ENCODE peak calls at places on chromosomes 11 and 22, in six cellular contexts. C is psoas muscle, H is GM23338, Y is pancreas, I is fibroblast of lung, N is lung. J is an unnamed sample.

GRCh38 chr22:27625769-27626674 is 175.5 kb downstream of the MN1 start:
- DNase-seq in Y (no peak), C (no peak), N (no peak), I (no peak), H (no peak), J (no peak)

GRCh38 chr11:5622802-5623201 is 2.0 kb upstream of the TRIM34 start:
- DNase-seq in Y (no peak), H (no peak), I (no peak), N (no peak), C (no peak), J (no peak)

GRCh38 chr11:60625262-60625661 is 74.2 kb upstream of the MS4A8 start:
- DNase-seq in H (peak; percentile 75), Y (no peak), I (peak; percentile 2), N (no peak), C (no peak), J (no peak)

GRCh38 chr22:44266811-44267760 is 45.7 kb downstream of the SHISAL1 start:
- DNase-seq in I (no peak), H (no peak), Y (no peak), C (no peak), N (no peak), J (no peak)

GRCh38 chr22:46287873-46288751 is 8.6 kb upstream of the GTSE1 start:
- DNase-seq in Y (no peak), N (peak; percentile 54), C (peak; percentile 49), I (no peak), H (no peak), J (no peak)

GRCh38 chr11:104529213-104529612 is 365.3 kb upstream of the PDGFD start:
- DNase-seq in Y (no peak), I (peak; percentile 39), N (no peak), C (no peak), H (no peak), J (no peak)

GRCh38 chr11:64298966-64299846 is 952 bp upstream of the CATSPERZ start:
- DNase-seq in C (peak; percentile 73), N (no peak), I (no peak), H (peak; percentile 40), Y (peak; percentile 81), J (no peak)

GRCh38 chr11:11844272-11844671 is 2.5 kb downstream of the USP47 start:
- DNase-seq in N (no peak), I (no peak), H (no peak), Y (no peak), C (no peak), J (no peak)

GRCh38 chr22:41899110-41899509 is 15.8 kb downstream of the SHISA8 start:
- DNase-seq in N (no peak), C (no peak), H (no peak), I (no peak), Y (no peak), J (no peak)

DNA sequence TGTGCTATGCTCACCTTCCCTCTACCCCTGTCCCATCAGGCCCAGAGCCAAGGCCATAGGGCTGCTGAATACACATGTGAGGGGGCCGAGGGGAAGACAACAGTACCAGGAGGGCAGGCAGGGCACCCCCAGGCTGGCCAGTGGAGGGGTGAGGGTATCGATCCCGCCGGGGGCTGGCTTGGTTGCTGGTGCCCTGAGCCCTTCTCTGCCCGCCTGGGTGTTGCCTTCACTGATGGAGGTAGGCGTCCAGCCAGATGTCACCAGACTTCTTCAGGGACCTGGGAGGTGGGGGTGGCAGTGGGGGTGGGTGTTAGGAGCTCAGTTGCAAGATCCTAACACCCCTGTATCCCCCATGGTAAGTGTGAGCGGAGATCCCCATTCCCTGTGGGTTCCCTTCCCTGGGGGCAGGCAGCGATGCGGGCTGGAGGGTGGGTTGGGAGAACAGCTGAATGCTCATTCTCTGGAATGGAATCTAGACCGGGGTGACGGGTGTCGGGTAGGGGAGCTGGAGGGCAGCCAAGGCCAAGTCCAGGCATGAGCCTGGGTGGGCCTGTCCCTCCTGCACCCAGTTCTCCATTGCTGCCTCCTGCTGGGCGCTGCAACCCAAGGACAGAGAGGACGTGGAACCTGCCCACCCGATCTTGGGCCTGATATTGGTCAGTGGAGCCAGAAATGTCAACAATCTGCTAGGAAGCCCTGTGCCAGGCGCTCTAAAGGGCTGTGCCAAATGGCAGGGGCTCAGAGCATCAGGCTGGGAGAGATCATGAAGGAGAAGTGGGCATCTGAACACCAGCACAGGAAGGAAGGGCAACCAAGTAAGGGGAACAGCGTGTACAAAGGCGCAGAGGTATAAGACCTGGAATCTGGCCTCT is 17.5 kb downstream of the FADS3 start:
- DNase-seq in N (no peak), C (no peak), I (no peak), H (no peak), Y (no peak), J (no peak)
- TF ChIP-seq CTCF in N (no peak), C (no peak), I (no peak), H (no peak), Y (no peak), J (peak; percentile 1)

DNA sequence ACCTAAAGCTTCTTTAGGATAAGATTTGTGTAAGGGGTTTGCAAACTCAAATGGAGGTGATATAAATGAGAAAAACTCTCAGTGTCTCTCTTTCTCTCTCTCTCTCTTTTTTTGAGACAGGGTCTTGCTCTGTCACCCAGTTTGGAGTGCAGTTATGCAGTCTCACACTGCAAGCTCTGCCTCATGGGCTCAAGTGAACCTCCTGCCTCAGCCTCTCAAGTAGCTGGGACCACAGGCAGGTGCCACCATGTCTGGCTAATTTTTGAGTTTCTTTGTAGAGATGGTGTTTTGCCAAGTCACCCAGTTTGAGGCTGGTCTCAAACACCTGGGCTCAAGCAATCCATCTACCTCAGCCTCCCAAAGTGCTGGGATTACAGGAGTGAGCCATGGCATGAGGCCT is 2.9 kb downstream of the BIRC3 start:
- DNase-seq in C (no peak), N (no peak), Y (no peak), H (no peak), I (no peak), J (no peak)
- H3K27ac ChIP-seq in C (no peak overlapping the region), N (peak overlapping the region; percentile 39), Y (no peak overlapping the region), H (no peak overlapping the region), I (no peak overlapping the region), J (no peak overlapping the region)

GRCh38 chr22:36197065-36197440 is 4.6 kb downstream of the APOL4 start:
- DNase-seq in N (no peak), H (peak; percentile 92), C (peak; percentile 64), I (peak; percentile 56), Y (no peak), J (no peak)

GRCh38 chr22:36197601-36198146 is 3.9 kb downstream of the APOL4 start:
- DNase-seq in I (no peak), H (peak; percentile 42), C (no peak), N (no peak), Y (no peak), J (no peak)

GRCh38 chr22:36196254-36197064 is 5.2 kb downstream of the APOL4 start:
- DNase-seq in H (no peak), N (no peak), C (no peak), I (no peak), Y (no peak), J (no peak)

GRCh38 chr22:36198936-36199616 is 2.5 kb downstream of the APOL4 start:
- DNase-seq in C (no peak), Y (no peak), N (no peak), I (no peak), H (no peak), J (no peak)

DNA sequence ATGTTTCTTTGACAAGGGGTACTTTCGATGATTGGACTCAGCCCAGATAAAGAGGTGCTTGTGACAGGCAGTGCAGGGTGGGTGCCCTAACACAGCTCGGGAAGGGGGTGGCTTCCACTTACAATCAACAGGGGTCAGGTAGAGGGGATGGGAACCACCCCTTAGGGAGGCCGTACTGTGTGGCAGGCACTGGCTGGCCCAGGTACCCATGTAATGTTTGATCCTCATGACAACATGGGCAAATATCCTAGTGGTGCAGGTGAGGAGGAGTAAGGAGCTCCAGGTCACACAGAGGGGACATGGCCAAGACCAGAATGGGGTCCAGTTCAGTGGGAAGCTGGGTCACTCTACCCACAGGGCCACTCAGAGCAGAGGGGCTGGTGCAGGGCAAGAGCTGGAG is 3.1 kb downstream of the APOL4 start:
- DNase-seq in Y (no peak), H (no peak), N (no peak), I (no peak), C (no peak), J (no peak)
- H3K4me1 ChIP-seq in Y (peaks cover 4% of the 10 kb centered on the region), H (peaks cover 17% of the 10 kb centered on the region), N (peaks cover 7% of the 10 kb centered on the region), I (peaks cover 4% of the 10 kb centered on the region), C (peaks cover 14% of the 10 kb centered on the region), J (peaks cover 3% of the 10 kb centered on the region)

GRCh38 chr11:72553748-72554147 is 119.4 kb upstream of the CLPB start:
- DNase-seq in H (peak; percentile 79), I (no peak), Y (no peak), N (no peak), C (no peak), J (no peak)
- TF ChIP-seq CTCF in H (peak; percentile 97), I (no peak), Y (no peak), N (no peak), C (no peak), J (peak; percentile 28)

GRCh38 chr11:96191752-96192151 is 151.2 kb downstream of the MAML2 start:
- DNase-seq in I (no peak), C (no peak), N (no peak), H (no peak), Y (no peak), J (no peak)

GRCh38 chr11:96196074-96196787 is 146.8 kb downstream of the MAML2 start:
- DNase-seq in C (no peak), I (no peak), H (no peak), Y (no peak), N (no peak), J (no peak)

GRCh38 chr11:96197221-96197620 is 145.8 kb downstream of the MAML2 start:
- DNase-seq in Y (no peak), N (no peak), C (no peak), I (peak; percentile 54), H (no peak), J (no peak)

GRCh38 chr11:96197801-96198465 is 145.1 kb downstream of the MAML2 start:
- DNase-seq in C (no peak), Y (no peak), I (no peak), N (no peak), H (no peak), J (no peak)

DNA sequence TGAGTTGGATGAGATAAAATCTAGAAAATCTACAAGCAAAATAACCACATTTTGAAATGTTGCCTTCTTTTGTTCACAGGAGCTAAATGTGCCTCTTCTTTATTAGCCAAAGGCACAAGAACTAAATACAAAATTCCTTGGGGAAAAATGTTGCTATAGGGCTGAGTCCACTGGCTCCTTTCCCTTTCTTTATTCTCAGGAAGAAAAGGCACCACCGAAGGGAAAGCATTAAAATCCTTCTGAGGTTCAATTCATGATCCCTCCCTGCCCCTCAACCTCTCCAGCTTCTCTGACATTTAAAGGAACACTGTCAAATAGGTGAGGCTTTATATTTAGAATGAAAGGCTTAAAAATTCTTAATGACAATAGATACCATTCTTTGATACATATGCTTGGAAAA is 148.4 kb downstream of the MAML2 start:
- DNase-seq in H (no peak), I (no peak), C (no peak), Y (no peak), N (no peak), J (no peak)
- H3K27ac ChIP-seq in H (peak overlapping the region; percentile 74), I (no peak overlapping the region), C (no peak overlapping the region), Y (no peak overlapping the region), N (no peak overlapping the region), J (no peak overlapping the region)

DNA sequence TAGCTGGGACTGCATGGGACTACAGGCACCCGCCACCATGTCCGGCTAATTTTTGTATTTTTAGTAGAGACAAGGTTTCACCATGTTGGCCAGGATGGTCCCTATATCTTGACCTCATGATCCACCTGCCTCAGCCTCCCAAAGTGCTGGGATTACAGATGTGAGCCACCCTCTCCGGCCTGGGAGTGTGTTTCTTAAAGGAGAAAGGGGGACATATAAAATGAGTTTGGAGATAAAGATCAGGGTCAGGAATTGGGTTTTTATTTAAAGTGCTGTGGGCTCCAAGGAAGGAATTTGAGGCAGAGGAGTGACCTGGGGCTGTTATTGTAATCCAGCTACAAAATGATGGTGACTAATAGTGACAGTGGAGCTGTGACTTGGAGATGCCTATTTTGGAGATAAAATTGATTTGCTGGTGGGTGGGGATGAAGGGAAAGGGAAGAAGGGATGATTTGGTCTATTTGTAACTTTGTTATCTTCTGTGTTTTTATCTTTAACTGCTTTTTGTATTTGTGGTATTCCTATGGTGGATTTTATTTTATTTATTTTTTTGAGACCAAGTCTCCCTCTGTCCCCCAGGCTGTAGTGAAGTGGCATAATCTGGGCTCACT is 5.0 kb downstream of the CRKL start:
- DNase-seq in C (no peak), N (no peak), Y (no peak), I (no peak), H (no peak), J (no peak)
- H3K4me1 ChIP-seq in C (peaks cover 42% of the 10 kb centered on the region), N (peaks cover 22% of the 10 kb centered on the region), Y (peaks cover 17% of the 10 kb centered on the region), I (peaks cover 8% of the 10 kb centered on the region), H (peaks cover 45% of the 10 kb centered on the region), J (peaks cover 6% of the 10 kb centered on the region)